ENCODE peak calls at places on chromosome 21, in six cellular contexts. P, Z, X, T, A and O are unnamed samples.

GRCh38 chr21:25215698-25216384 is 391.4 kb downstream of the MRPL39 start:
- DNase-seq in T (no peak), A (no peak), P (no peak), Z (no peak), X (no peak), O (no peak)

GRCh38 chr21:29376556-29376955 is 77.8 kb downstream of the BACH1 start:
- DNase-seq in A (peak; percentile 53), Z (peak; percentile 43), X (no peak), P (peak; percentile 29), T (peak; percentile 17), O (no peak)

GRCh38 chr21:27371065-27371464 is 404.2 kb upstream of the ADAMTS5 start:
- DNase-seq in Z (no peak), A (no peak), P (no peak), T (no peak), X (no peak), O (no peak)

GRCh38 chr21:33024278-33025103 is 1.2 kb upstream of the OLIG2 start:
- DNase-seq in T (no peak), Z (no peak), A (no peak), P (no peak), X (no peak), O (no peak)

GRCh38 chr21:45469273-45470086 is 64.5 kb downstream of the COL18A1 start:
- DNase-seq in Z (no peak), T (no peak), P (no peak), A (peak; percentile 54), X (no peak), O (no peak)

GRCh38 chr21:42833439-42833815 is 45.9 kb downstream of the WDR4 start:
- DNase-seq in A (no peak), Z (peak; percentile 19), T (peak; percentile 23), X (peak; percentile 16), P (no peak), O (no peak)

GRCh38 chr21:18970941-18971340 is 567.4 kb upstream of the TMPRSS15 start:
- DNase-seq in T (no peak), A (no peak), Z (no peak), X (no peak), P (no peak), O (no peak)

GRCh38 chr21:38839683-38840286 is 34.1 kb downstream of the ETS2 start:
- DNase-seq in P (no peak), Z (peak; percentile 97), T (peak; percentile 97), A (no peak), X (peak; percentile 71), O (no peak)

GRCh38 chr21:36171741-36172331 is 15.2 kb downstream of the DOP1B start:
- DNase-seq in Z (no peak), A (no peak), X (peak; percentile 88), P (no peak), T (no peak), O (no peak)

GRCh38 chr21:31509108-31510017 is 150.1 kb upstream of the SOD1 start:
- DNase-seq in T (peak; percentile 67), Z (peak; percentile 32), A (no peak), P (peak; percentile 38), X (peak; percentile 68), O (no peak)

GRCh38 chr21:35849131-35849530 is 211.2 kb downstream of the SETD4 start:
- DNase-seq in Z (no peak), P (no peak), A (no peak), X (no peak), T (no peak), O (no peak)

GRCh38 chr21:17231124-17231523 is 281.7 kb upstream of the CXADR start:
- DNase-seq in A (no peak), T (no peak), P (no peak), X (no peak), Z (no peak), O (no peak)

GRCh38 chr21:42754270-42754933 is 101.0 kb downstream of the PDE9A start:
- DNase-seq in T (no peak), P (no peak), Z (no peak), X (no peak), A (no peak), O (no peak)

GRCh38 chr21:35048706-35049617 is at the start of gene RUNX1:
- DNase-seq in P (peak; percentile 55), A (peak; percentile 62), T (peak; percentile 79), Z (peak; percentile 70), X (peak; percentile 7), O (peak; percentile 22)

GRCh38 chr21:34620084-34620665 is 5.3 kb upstream of the RCAN1 start:
- DNase-seq in T (no peak), P (no peak), Z (no peak), X (no peak), A (no peak), O (no peak)

GRCh38 chr21:42601656-42602055 is 51.8 kb upstream of the PDE9A start:
- DNase-seq in P (no peak), T (no peak), A (no peak), X (no peak), Z (no peak), O (no peak)

GRCh38 chr21:30232011-30232410 is 16.1 kb upstream of the CLDN8 start:
- DNase-seq in Z (peak; percentile 65), A (no peak), T (peak; percentile 56), X (no peak), P (no peak), O (no peak)

GRCh38 chr21:45598109-45598508 is 45.4 kb upstream of the PCBP3 start:
- DNase-seq in T (no peak), Z (no peak), A (no peak), P (no peak), X (no peak), O (no peak)

GRCh38 chr21:33028759-33029511 is 3.2 kb downstream of the OLIG2 start:
- DNase-seq in T (no peak), Z (no peak), A (no peak), X (no peak), P (no peak), O (no peak)

GRCh38 chr21:17786219-17787181 is 32.7 kb downstream of the C21orf91 start:
- DNase-seq in X (no peak), P (no peak), T (no peak), A (no peak), Z (no peak), O (no peak)

GRCh38 chr21:41054206-41054605 is 113.8 kb upstream of the BACE2 start:
- DNase-seq in X (no peak), Z (no peak), P (no peak), A (no peak), T (no peak), O (no peak)

GRCh38 chr21:45456014-45456835 is 51.3 kb downstream of the COL18A1 start:
- DNase-seq in T (no peak), P (no peak), A (peak; percentile 74), Z (no peak), X (no peak), O (no peak)

GRCh38 chr21:42401164-42401563 is 2.5 kb upstream of the UBASH3A start:
- DNase-seq in Z (peak; percentile 21), A (no peak), X (no peak), T (peak; percentile 20), P (no peak), O (no peak)

GRCh38 chr21:38915546-38915945 is 109.8 kb downstream of the ETS2 start:
- DNase-seq in P (no peak), A (no peak), Z (no peak), T (no peak), X (no peak), O (no peak)

GRCh38 chr21:26840912-26841311 is 4.3 kb downstream of the ADAMTS1 start:
- DNase-seq in Z (peak; percentile 86), P (no peak), X (peak; percentile 79), A (no peak), T (peak; percentile 92), O (no peak)

GRCh38 chr21:34537838-34538237 is 25.8 kb upstream of the KCNE1 start:
- DNase-seq in X (no peak), T (no peak), Z (no peak), A (no peak), P (no peak), O (no peak)

GRCh38 chr21:31959881-31960280 is 87.1 kb downstream of the HUNK start:
- DNase-seq in X (peak; percentile 59), A (no peak), T (no peak), P (no peak), Z (no peak), O (no peak)

GRCh38 chr21:44583800-44584147 is 3.4 kb upstream of the KRTAP10-5 start:
- DNase-seq in T (no peak), A (no peak), Z (no peak), P (no peak), X (no peak), O (no peak)

GRCh38 chr21:45409466-45410150 is 4.6 kb downstream of the COL18A1 start:
- DNase-seq in X (no peak), P (no peak), Z (peak; percentile 64), A (peak; percentile 70), T (peak; percentile 83), O (no peak)

GRCh38 chr21:32581732-32582131 is 3.6 kb downstream of the TCP10L start:
- DNase-seq in T (no peak), A (no peak), X (no peak), P (no peak), Z (no peak), O (no peak)

GRCh38 chr21:44940116-44940631 is 345 bp downstream of the SLX9 start:
- DNase-seq in T (no peak), Z (no peak), A (no peak), X (no peak), P (no peak), O (no peak)

GRCh38 chr21:44371596-44371995 is 18.2 kb downstream of the TRPM2 start:
- DNase-seq in X (no peak), T (no peak), A (no peak), P (no peak), Z (no peak), O (no peak)

GRCh38 chr21:46093668-46094400 is 4.1 kb upstream of the COL6A2 start:
- DNase-seq in P (no peak), A (no peak), X (no peak), T (no peak), Z (no peak), O (no peak)

GRCh38 chr21:31342328-31342727 is 1.7 kb downstream of the TIAM1 start:
- DNase-seq in Z (no peak), T (peak; percentile 31), A (no peak), X (no peak), P (no peak), O (no peak)

GRCh38 chr21:19640964-19641363 is 1237.4 kb upstream of the TMPRSS15 start:
- DNase-seq in X (no peak), Z (no peak), T (no peak), P (no peak), A (no peak), O (no peak)